ENCODE peak calls at places on chromosome 5, in seven cellular contexts. Z is B cell; I is ecto neural progenitor cell; U is activated effector memory CD4-positive, alpha-beta T cell treated with Interleukin-2 at 50 U/mL for 16 hours; A is AG10803; Y is NCI-H1092 treated with DMSO at 0.1 percent for 48 hours; D is AG04449. S is an unnamed sample.

GRCh38 chr5:17928571-17928970 is 294.3 kb downstream of the TAF11L14 start:
- DNase-seq in U (no peak), Z (no peak), I (no peak), Y (no peak), A (no peak), D (no peak), S (no peak)

GRCh38 chr5:179143446-179143845 is 83.3 kb downstream of the ZNF354C start:
- DNase-seq in A (peak), Y (no peak), I (no peak), U (no peak), Z (no peak), D (no peak), S (no peak)

GRCh38 chr5:83567741-83568530 is 96.4 kb downstream of the VCAN start:
- DNase-seq in A (peak), D (peak), Z (no peak), I (no peak), Y (no peak), U (no peak), S (no peak)

GRCh38 chr5:35047785-35048404 is at the start of gene AGXT2:
- DNase-seq in U (no peak), I (no peak), Z (no peak), A (no peak), Y (no peak), D (no peak), S (no peak)

GRCh38 chr5:56064984-56065383 is 70.2 kb upstream of the IL6ST start:
- DNase-seq in U (no peak), Y (no peak), D (no peak), Z (no peak), I (no peak), A (no peak), S (no peak)

GRCh38 chr5:130964238-130965192 is 200.5 kb downstream of the HINT1 start:
- DNase-seq in Z (no peak), A (peak), Y (no peak), D (peak), U (no peak), I (no peak), S (no peak)

GRCh38 chr5:19853616-19854240 is 134.3 kb downstream of the CDH18 start:
- DNase-seq in I (no peak), U (no peak), D (peak), Y (no peak), A (peak), Z (no peak), S (no peak)

GRCh38 chr5:97425511-97425910 is 242.5 kb upstream of the RIOK2 start:
- DNase-seq in D (no peak), I (no peak), Z (no peak), Y (no peak), U (no peak), A (no peak), S (no peak)

GRCh38 chr5:95960802-95961616 is 642 bp downstream of the ELL2 start:
- DNase-seq in A (peak), I (peak), U (peak), D (no peak), Z (peak), Y (peak), S (peak)

S was measured in effector CD8-positive, alpha-beta T cell.